ENCODE peak calls at places on chromosomes 16 and 17, in seven cellular contexts. M, I, X, G, Z, D and E are unnamed samples.
A peak's percentile ranks its signal among the peaks of the same experiment; 100 is the strongest.

GRCh38 chr16:66610111-66610820 is 5.8 kb downstream of the CMTM3 start:
- DNase-seq in M (no peak), I (no peak), X (no peak), G (no peak), Z (no peak), D (no peak), E (no peak)

GRCh38 chr16:89114159-89114981 is 20.7 kb downstream of the ACSF3 start:
- DNase-seq in M (peak; percentile 51), I (no peak), X (no peak), G (no peak), Z (no peak), D (peak; percentile 76), E (peak; percentile 27)

GRCh38 chr16:29665294-29666077 is 2.4 kb downstream of the SPN start:
- DNase-seq in M (no peak), I (peak; percentile 42), X (no peak), G (no peak), Z (peak; percentile 33), D (no peak), E (no peak)

GRCh38 chr17:19303367-19303776 is 59.2 kb downstream of the B9D1 start:
- DNase-seq in M (no peak), I (no peak), X (no peak), G (no peak), Z (no peak), D (no peak), E (no peak)

GRCh38 chr17:75691371-75692290 is 24.5 kb downstream of the SAP30BP start:
- DNase-seq in M (no peak), I (no peak), X (no peak), G (no peak), Z (no peak), D (peak; percentile 26), E (no peak)

GRCh38 chr17:7440823-7441174 is 1.5 kb downstream of the FGF11 start:
- DNase-seq in M (peak; percentile 80), I (no peak), X (no peak), G (no peak), Z (no peak), D (peak; percentile 66), E (peak; percentile 66)

GRCh38 chr17:4215882-4216411 is 47.8 kb downstream of the ANKFY1 start:
- DNase-seq in M (no peak), I (no peak), X (no peak), G (no peak), Z (no peak), D (no peak), E (no peak)

GRCh38 chr17:32461853-32462617 is 17.7 kb downstream of the PSMD11 start:
- DNase-seq in M (no peak), I (peak; percentile 52), X (peak; percentile 49), G (no peak), Z (peak; percentile 62), D (peak; percentile 73), E (peak; percentile 60)

GRCh38 chr17:32483451-32484019 is 3.3 kb upstream of the CDK5R1 start:
- DNase-seq in M (peak; percentile 80), I (no peak), X (no peak), G (peak; percentile 56), Z (peak; percentile 60), D (peak; percentile 91), E (peak; percentile 64)

GRCh38 chr17:27294689-27295630 is 1.0 kb downstream of the WSB1 start:
- DNase-seq in M (no peak), I (peak; percentile 25), X (peak; percentile 13), G (peak; percentile 39), Z (peak; percentile 59), D (peak; percentile 82), E (peak; percentile 55)

GRCh38 chr16:11253009-11253994 is 2.7 kb downstream of the SOCS1 start:
- DNase-seq in M (peak; percentile 17), I (peak; percentile 35), X (no peak), G (no peak), Z (no peak), D (no peak), E (no peak)

GRCh38 chr17:71777048-71777638 is 343.7 kb upstream of the SOX9 start:
- DNase-seq in M (no peak), I (no peak), X (no peak), G (no peak), Z (no peak), D (no peak), E (no peak)

GRCh38 chr17:15463363-15463762 is 4.1 kb downstream of the CDRT4 start:
- DNase-seq in M (no peak), I (no peak), X (no peak), G (no peak), Z (no peak), D (peak; percentile 33), E (peak; percentile 91)

DNA sequence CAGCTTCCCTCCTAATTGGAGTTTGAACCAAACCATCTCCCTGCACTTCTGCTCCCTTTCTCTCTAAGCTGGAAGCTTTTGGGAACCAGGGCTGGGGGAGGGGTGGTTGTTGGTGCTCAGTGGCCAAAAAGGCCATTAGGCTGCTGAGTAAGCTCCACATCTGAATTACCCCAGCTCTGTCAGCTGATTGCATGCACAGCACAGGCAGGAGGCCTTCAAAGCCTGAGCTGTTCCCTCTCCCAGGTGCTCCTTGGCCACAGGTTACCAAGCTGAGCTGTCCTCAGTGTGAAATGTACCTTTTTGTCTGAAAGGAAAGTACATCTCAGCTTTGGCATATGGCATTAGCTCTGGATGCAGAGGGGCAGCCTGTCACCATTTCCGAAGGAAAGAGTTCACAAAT is 6.2 kb upstream of the TBKBP1 start:
- DNase-seq in M (no peak), I (no peak), X (no peak), G (no peak), Z (no peak), D (peak; percentile 60), E (no peak)
- H3K27ac ChIP-seq in M (no peak overlapping the region), I (no peak overlapping the region), X (no peak overlapping the region), G (peak overlapping the region; percentile 20), Z (no peak overlapping the region), D (peak overlapping the region; percentile 65), E (no peak overlapping the region)

GRCh38 chr17:1872976-1873375 is 43.2 kb downstream of the RPA1 start:
- DNase-seq in M (no peak), I (no peak), X (no peak), G (no peak), Z (no peak), D (no peak), E (no peak)

GRCh38 chr17:1872254-1872653 is 42.4 kb downstream of the RPA1 start:
- DNase-seq in M (no peak), I (no peak), X (no peak), G (no peak), Z (no peak), D (no peak), E (no peak)

GRCh38 chr17:1871743-1872142 is 41.9 kb downstream of the RPA1 start:
- DNase-seq in M (no peak), I (no peak), X (peak; percentile 5), G (no peak), Z (peak; percentile 83), D (no peak), E (no peak)

GRCh38 chr17:1875597-1875996 is 45.8 kb downstream of the RPA1 start:
- DNase-seq in M (no peak), I (no peak), X (no peak), G (no peak), Z (no peak), D (no peak), E (no peak)

DNA sequence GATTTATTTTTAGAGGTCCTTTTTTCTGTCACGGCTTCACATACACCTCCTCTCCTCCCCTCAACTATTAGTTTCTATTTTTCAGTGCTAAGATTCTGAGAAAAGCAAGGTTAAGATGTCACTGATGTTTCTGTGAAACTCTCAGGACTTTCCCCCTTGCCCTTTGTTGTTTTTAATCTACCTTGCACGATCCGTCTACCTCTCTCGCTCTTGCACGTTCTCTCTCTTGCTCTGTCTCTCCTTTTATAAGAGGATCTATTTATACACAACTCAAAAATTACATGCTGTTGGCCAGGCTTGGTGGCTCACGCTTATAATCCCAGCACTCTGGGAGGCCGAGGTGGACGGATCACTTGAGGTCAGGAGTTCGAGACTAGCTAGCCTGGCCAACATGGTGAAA is 43.6 kb downstream of the RPA1 start:
- DNase-seq in M (no peak), I (no peak), X (no peak), G (no peak), Z (peak; percentile 6), D (no peak), E (no peak)
- H3K36me3 ChIP-seq in M (peaks cover 21% of the 10 kb centered on the region), I (peaks cover 27% of the 10 kb centered on the region), X (peaks cover 26% of the 10 kb centered on the region), G (no peaks in the 10 kb centered on the region), Z (peaks cover 36% of the 10 kb centered on the region), D (peaks cover 19% of the 10 kb centered on the region), E (peaks cover 8% of the 10 kb centered on the region)

DNA sequence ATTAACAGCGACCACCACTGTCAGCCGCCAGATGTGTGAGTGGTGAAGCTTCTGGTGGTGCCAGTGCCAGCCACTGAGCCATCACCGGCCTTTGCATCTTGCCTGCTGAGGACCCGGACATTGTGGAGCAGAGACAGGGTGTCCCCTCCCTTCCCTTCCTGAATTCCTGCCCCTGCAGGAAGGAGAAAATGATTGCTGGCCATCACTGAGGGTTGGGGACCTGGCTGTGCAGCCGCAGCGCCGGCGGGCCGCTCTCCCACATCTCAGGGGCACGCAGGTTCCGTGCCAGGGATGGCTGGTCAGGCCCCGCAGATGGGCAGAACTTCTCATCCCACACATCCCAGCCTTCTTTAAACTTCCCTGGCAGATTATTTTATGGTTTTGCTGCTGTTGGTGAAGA is 56.5 kb downstream of the RPTOR start:
- DNase-seq in M (no peak), I (no peak), X (no peak), G (no peak), Z (no peak), D (no peak), E (no peak)
- H3K27ac ChIP-seq in M (no peak overlapping the region), I (no peak overlapping the region), X (no peak overlapping the region), G (no peak overlapping the region), Z (no peak overlapping the region), D (no peak overlapping the region), E (no peak overlapping the region)

GRCh38 chr16:73505178-73505968 is 457.4 kb upstream of the ZFHX3 start:
- DNase-seq in M (no peak), I (no peak), X (no peak), G (no peak), Z (no peak), D (no peak), E (no peak)

GRCh38 chr16:73504591-73504990 is 456.7 kb upstream of the ZFHX3 start:
- DNase-seq in M (no peak), I (no peak), X (no peak), G (no peak), Z (no peak), D (no peak), E (no peak)

GRCh38 chr16:73506568-73507056 is 458.7 kb upstream of the ZFHX3 start:
- DNase-seq in M (no peak), I (no peak), X (no peak), G (no peak), Z (no peak), D (peak; percentile 11), E (no peak)

GRCh38 chr16:73503093-73503492 is 455.2 kb upstream of the ZFHX3 start:
- DNase-seq in M (no peak), I (no peak), X (no peak), G (no peak), Z (no peak), D (no peak), E (no peak)
- H3K36me3 ChIP-seq in M (no peaks in the 10 kb centered on the region), I (no peaks in the 10 kb centered on the region), X (no peaks in the 10 kb centered on the region), G (no peaks in the 10 kb centered on the region), Z (no peaks in the 10 kb centered on the region), D (no peaks in the 10 kb centered on the region), E (no peaks in the 10 kb centered on the region)